ENCODE peak calls at places on chromosomes 13 and 19, in seven cellular contexts. Q is colonic mucosa; E is activated CD4-positive, alpha-beta T cell treated with anti-CD3 and anti-CD28 coated beads, Interleukin-2, amount 10 ng/mL, durations not matched to agents 7 days and 5 days; S is cardiac muscle cell; Y is stimulated activated naive CD4-positive, alpha-beta T cell treated with Interleukin-2 at 50 U/mL for 16 hours; I is thoracic aorta; C is NCI-H82. O is an unnamed sample.

GRCh38 chr19:31627824-31628223 is 278.6 kb upstream of the TSHZ3 start:
- DNase-seq in E (no peak), Q (no peak), Y (no peak), I (no peak), S (no peak), C (no peak), O (no peak)

GRCh38 chr19:41161903-41162302 is 31.1 kb upstream of the CYP2S1 start:
- DNase-seq in E (no peak), S (no peak), C (peak; percentile 24), Y (no peak), Q (no peak), I (no peak), O (no peak)

GRCh38 chr13:74966814-74967213 is 515.2 kb downstream of the TBC1D4 start:
- DNase-seq in Q (no peak), I (no peak), C (peak; percentile 32), Y (no peak), E (no peak), S (peak; percentile 58), O (no peak)

GRCh38 chr19:8552810-8553209 is 24.4 kb downstream of the MYO1F start:
- DNase-seq in C (peak; percentile 58), S (peak; percentile 58), E (no peak), I (no peak), Q (no peak), Y (no peak), O (no peak)

GRCh38 chr13:43663474-43664090 is 123.2 kb downstream of the ENOX1 start:
- DNase-seq in S (peak; percentile 6), E (no peak), I (no peak), Y (no peak), Q (no peak), C (no peak), O (no peak)

GRCh38 chr19:19308373-19308772 is 11.9 kb downstream of the SUGP1 start:
- DNase-seq in I (no peak), S (no peak), Q (no peak), C (no peak), Y (no peak), E (no peak), O (no peak)

GRCh38 chr19:10270616-10271394 is at the start of gene ICAM1:
- DNase-seq in E (peak; percentile 77), Y (peak; percentile 75), C (peak; percentile 47), Q (peak; percentile 77), S (peak; percentile 95), I (no peak), O (no peak)

GRCh38 chr13:74883834-74884233 is 598.1 kb downstream of the TBC1D4 start:
- DNase-seq in E (no peak), C (no peak), Y (no peak), S (peak; percentile 23), Q (no peak), I (no peak), O (no peak)

GRCh38 chr13:27665333-27665732 is 43.6 kb downstream of the POLR1D start:
- DNase-seq in E (no peak), Q (no peak), I (no peak), Y (no peak), C (no peak), S (no peak), O (no peak)

GRCh38 chr13:50672025-50672424 is 171.5 kb downstream of the DLEU7 start:
- DNase-seq in E (no peak), I (no peak), C (no peak), S (no peak), Y (no peak), Q (no peak), O (no peak)

GRCh38 chr19:54160182-54160811 is 776 bp upstream of the LENG1 start:
- DNase-seq in Y (no peak), S (peak; percentile 30), I (no peak), C (peak; percentile 65), Q (peak; percentile 46), E (peak; percentile 21), O (no peak)

GRCh38 chr19:51377422-51377821 is 5.0 kb upstream of the NKG7 start:
- DNase-seq in S (no peak), Q (no peak), Y (no peak), E (no peak), C (no peak), I (no peak), O (no peak)

GRCh38 chr13:43686557-43686956 is 100.2 kb downstream of the ENOX1 start:
- DNase-seq in Y (no peak), Q (no peak), C (no peak), E (no peak), I (no peak), S (peak; percentile 71), O (no peak)

GRCh38 chr19:50432658-50433057 is at the start of gene MYBPC2:
- DNase-seq in E (no peak), Q (no peak), C (peak; percentile 25), Y (no peak), I (no peak), S (peak; percentile 27), O (no peak)

GRCh38 chr19:11361037-11361770 is 6.0 kb downstream of the PLPPR2 start:
- DNase-seq in S (no peak), Q (peak; percentile 98), Y (no peak), I (no peak), E (no peak), C (peak; percentile 64), O (no peak)

GRCh38 chr19:48121066-48121465 is 10.4 kb upstream of the PLA2G4C start:
- DNase-seq in E (no peak), C (no peak), S (no peak), I (no peak), Q (no peak), Y (no peak), O (no peak)

GRCh38 chr13:27276188-27276587 is 5.6 kb downstream of the RASL11A start:
- DNase-seq in S (peak; percentile 72), Q (no peak), E (no peak), Y (no peak), C (no peak), I (no peak), O (no peak)

GRCh38 chr13:91504216-91504615 is 105.8 kb downstream of the GPC5 start:
- DNase-seq in I (no peak), E (no peak), Y (no peak), Q (no peak), C (no peak), S (no peak), O (no peak)

GRCh38 chr13:95921485-95921884 is 131.7 kb downstream of the UGGT2 start:
- DNase-seq in I (no peak), S (no peak), C (no peak), E (no peak), Y (no peak), Q (no peak), O (no peak)

GRCh38 chr19:49983645-49984229 is 22.8 kb upstream of the SIGLEC11 start:
- DNase-seq in E (peak; percentile 83), Y (peak; percentile 73), C (peak; percentile 79), S (peak; percentile 52), I (peak; percentile 38), Q (peak; percentile 74), O (no peak)

GRCh38 chr19:45881909-45882528 is 3.9 kb downstream of the IRF2BP1 start:
- DNase-seq in Q (peak; percentile 86), Y (no peak), C (peak; percentile 23), E (no peak), S (no peak), I (no peak), O (no peak)